ENCODE peak calls at places on chromosomes 11 and 22, in four cellular contexts. G is NCI-H1105; Q is stimulated activated CD8-positive, alpha-beta memory T cell treated with anti-CD3 and anti-CD28 coated beads, Interleukin-4, amount 100 ng/mL, for 1 hour; W is left colon. D is an unnamed sample.

GRCh38 chr11:45511566-45511965 is 153.9 kb downstream of the CHST1 start:
- DNase-seq in G (no peak), Q (no peak), W (no peak), D (no peak)

GRCh38 chr11:124865902-124866851 is 945 bp downstream of the ROBO3 start:
- DNase-seq in G (peak), Q (no peak), W (no peak), D (no peak)

GRCh38 chr22:25728064-25728463 is 13.9 kb upstream of the MYO18B start:
- DNase-seq in G (no peak), Q (no peak), W (no peak), D (no peak)

GRCh38 chr22:16989915-16990314 is 18.1 kb downstream of the GAB4 start:
- DNase-seq in G (no peak), Q (no peak), W (no peak), D (no peak)

GRCh38 chr11:100105605-100106358 is 581.3 kb upstream of the ARHGAP42 start:
- DNase-seq in G (peak), Q (no peak), W (peak), D (no peak)

GRCh38 chr11:69644071-69644961 is 3.4 kb downstream of the CCND1 start:
- DNase-seq in G (no peak), Q (no peak), W (peak), D (no peak)

GRCh38 chr11:12675951-12676711 is 1.9 kb downstream of the TEAD1 start:
- DNase-seq in G (peak), Q (no peak), W (no peak), D (no peak)

GRCh38 chr22:16955678-16956210 is 52.3 kb downstream of the GAB4 start:
- DNase-seq in G (no peak), Q (no peak), W (no peak), D (no peak)

GRCh38 chr11:6737872-6738466 is 33.8 kb downstream of the OR2AG2 start:
- DNase-seq in G (no peak), Q (peak), W (no peak), D (no peak)

GRCh38 chr11:119065369-119065768 is 2.2 kb upstream of the VPS11 start:
- DNase-seq in G (no peak), Q (no peak), W (no peak), D (no peak)

GRCh38 chr11:121741954-121742361 is 289.2 kb upstream of the SORL1-AS1 start:
- DNase-seq in G (no peak), Q (no peak), W (peak), D (no peak)

GRCh38 chr11:77609234-77609633 is 19.5 kb downstream of the AQP11 start:
- DNase-seq in G (no peak), Q (no peak), W (no peak), D (no peak)

GRCh38 chr11:12818333-12819015 is 144.3 kb downstream of the TEAD1 start:
- DNase-seq in G (no peak), Q (no peak), W (no peak), D (no peak)

GRCh38 chr11:117180661-117181585 is 2.4 kb downstream of the SIDT2 start:
- DNase-seq in G (no peak), Q (no peak), W (peak), D (peak)

GRCh38 chr22:48047722-48048500 is 1285.5 kb downstream of the TBC1D22A start:
- DNase-seq in G (no peak), Q (no peak), W (no peak), D (no peak)

D was measured in esophagus squamous epithelium.